ENCODE peak calls at places on chromosomes 7 and 10, in seven cellular contexts. X is WERI-Rb-1; U is lower lobe of right lung; G is HL-60; Z is CD8-positive, alpha-beta memory T cell; V is brain microvascular endothelial cell; N is breast epithelium. S is an unnamed sample.

GRCh38 chr7:66114743-66115727 is at the start of gene CRCP:
- DNase-seq in G (peak; percentile 79), Z (peak; percentile 88), U (peak; percentile 89), V (peak; percentile 79), N (peak; percentile 80), X (peak; percentile 82), S (peak; percentile 72)

GRCh38 chr7:11315687-11316258 is 342.1 kb downstream of the PHF14 start:
- DNase-seq in G (no peak), Z (no peak), U (no peak), N (no peak), X (no peak), V (no peak), S (no peak)

GRCh38 chr10:48272682-48273081 is 1.8 kb downstream of the FRMPD2 start:
- DNase-seq in X (no peak), N (no peak), Z (no peak), G (no peak), V (no peak), U (no peak), S (no peak)

GRCh38 chr10:79430506-79430905 is 14.9 kb downstream of the ZCCHC24 start:
- DNase-seq in U (no peak), V (no peak), N (no peak), X (no peak), G (no peak), Z (no peak), S (no peak)

GRCh38 chr7:158350166-158350900 is 237.3 kb downstream of the PTPRN2 start:
- DNase-seq in U (no peak), N (peak; percentile 24), V (no peak), Z (no peak), G (no peak), X (no peak), S (no peak)

GRCh38 chr7:7569113-7569527 is 2.4 kb downstream of the MIOS start:
- DNase-seq in U (no peak), N (no peak), X (no peak), Z (peak; percentile 53), V (no peak), G (no peak), S (no peak)

GRCh38 chr7:157773361-157773760 is 436.6 kb downstream of the DNAJB6 start:
- DNase-seq in V (no peak), U (peak; percentile 39), G (no peak), N (no peak), Z (no peak), X (no peak), S (no peak)

GRCh38 chr10:29328988-29329387 is 40.1 kb downstream of the LYZL1 start:
- DNase-seq in U (no peak), X (no peak), Z (no peak), G (no peak), N (no peak), V (peak; percentile 20), S (no peak)

GRCh38 chr7:138004936-138005335 is 3.0 kb upstream of the CREB3L2 start:
- DNase-seq in V (no peak), U (no peak), Z (no peak), X (no peak), N (no peak), G (no peak), S (no peak)

GRCh38 chr10:122850705-122851640 is 5.3 kb upstream of the CUZD1 start:
- DNase-seq in U (no peak), V (no peak), N (no peak), X (no peak), Z (no peak), G (no peak), S (no peak)

GRCh38 chr7:137691566-137691965 is 155.2 kb downstream of the DGKI start:
- DNase-seq in Z (no peak), V (no peak), X (no peak), U (no peak), G (no peak), N (no peak), S (no peak)

GRCh38 chr7:35494407-35494806 is 200.5 kb downstream of the HERPUD2 start:
- DNase-seq in V (no peak), U (no peak), X (no peak), G (no peak), N (no peak), Z (no peak), S (no peak)

GRCh38 chr10:6271663-6272062 is 68.9 kb downstream of the PFKFB3 start:
- DNase-seq in V (no peak), U (no peak), G (no peak), Z (no peak), N (no peak), X (no peak), S (no peak)

GRCh38 chr10:74827045-74827441 is 643 bp downstream of the KAT6B start:
- DNase-seq in X (no peak), Z (no peak), V (no peak), N (no peak), G (no peak), U (no peak), S (no peak)

GRCh38 chr7:4080954-4081353 is 601.1 kb upstream of the FOXK1 start:
- DNase-seq in X (no peak), Z (no peak), N (no peak), V (no peak), G (no peak), U (no peak), S (no peak)

GRCh38 chr7:35261041-35261440 is 7.1 kb upstream of the TBX20 start:
- DNase-seq in X (no peak), U (no peak), V (no peak), G (no peak), Z (no peak), N (no peak), S (no peak)

GRCh38 chr7:26348987-26349809 is 57.5 kb downstream of the SNX10 start:
- DNase-seq in Z (no peak), V (no peak), N (no peak), X (no peak), U (no peak), G (no peak), S (no peak)

GRCh38 chr7:20083781-20084180 is 133.4 kb downstream of the MACC1 start:
- DNase-seq in X (no peak), Z (no peak), V (peak; percentile 59), N (peak; percentile 51), G (no peak), U (no peak), S (no peak)

GRCh38 chr10:21517983-21518628 is 7.4 kb downstream of the SKIDA1 start:
- DNase-seq in G (no peak), U (no peak), X (no peak), V (no peak), N (no peak), Z (no peak), S (no peak)

GRCh38 chr10:116742367-116743265 is at the start of gene HSPA12A:
- DNase-seq in U (peak; percentile 79), Z (no peak), V (peak; percentile 90), N (peak; percentile 64), X (peak; percentile 69), G (peak; percentile 10), S (peak; percentile 28)

GRCh38 chr10:6973904-6974303 is 393.8 kb upstream of the PRKCQ start:
- DNase-seq in Z (peak; percentile 22), G (no peak), U (no peak), N (no peak), V (no peak), X (no peak), S (no peak)

GRCh38 chr7:465710-466400 is 53.8 kb downstream of the PDGFA start:
- DNase-seq in X (no peak), Z (no peak), N (peak; percentile 34), G (no peak), V (no peak), U (no peak), S (no peak)

DNA sequence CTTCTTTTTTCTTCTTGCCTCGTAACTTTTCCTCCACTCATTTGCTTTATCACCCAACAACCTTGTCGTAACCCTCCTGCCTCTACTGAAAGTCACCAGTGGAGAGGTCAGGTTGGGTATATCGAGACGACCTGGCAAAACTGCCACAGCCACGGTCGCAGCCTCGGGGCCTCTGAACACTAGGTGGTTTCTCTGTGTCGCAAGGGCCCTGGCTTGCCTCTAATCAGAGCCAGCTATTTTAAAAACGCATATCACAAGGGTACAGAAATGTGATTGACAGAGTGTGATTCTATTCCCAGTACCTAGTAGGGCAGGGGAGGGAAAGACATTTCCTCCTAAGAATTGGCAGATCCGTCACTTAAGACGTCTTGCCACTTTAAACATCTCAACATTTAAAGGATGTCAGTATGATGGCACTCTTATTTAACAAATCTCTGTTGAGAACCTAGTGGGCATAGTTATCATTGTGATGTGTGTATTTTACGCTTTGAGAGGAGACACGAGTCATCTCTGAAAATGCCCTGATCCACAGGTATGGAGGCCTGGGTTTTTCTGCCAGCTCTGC is 197.5 kb downstream of the ARHGAP21 start:
- DNase-seq in U (no peak), V (no peak), G (no peak), Z (no peak), X (no peak), N (no peak), S (no peak)
- H3K27ac ChIP-seq in U (no peak overlapping the region), V (no peak overlapping the region), G (no peak overlapping the region), Z (no peak overlapping the region), X (no peak overlapping the region), N (no peak overlapping the region), S (no peak overlapping the region)

GRCh38 chr7:80134536-80135305 is at the start of gene GNAI1:
- DNase-seq in X (peak; percentile 83), G (no peak), U (peak; percentile 71), V (peak; percentile 54), Z (peak; percentile 44), N (no peak), S (peak; percentile 67)
- H3K27ac ChIP-seq in X (peak within 1 kb of the TSS; percentile 76), G (no peak within 1 kb of the TSS), U (peak within 1 kb of the TSS; percentile 87), V (peak within 1 kb of the TSS; percentile 61), Z (no peak within 1 kb of the TSS), N (peak within 1 kb of the TSS; percentile 89), S (peak within 1 kb of the TSS; percentile 95)

GRCh38 chr7:5322621-5323410 is 40.1 kb downstream of the SLC29A4 start:
- DNase-seq in U (no peak), N (no peak), V (no peak), G (no peak), X (no peak), Z (no peak), S (no peak)

GRCh38 chr7:5315761-5316160 is 33.0 kb downstream of the SLC29A4 start:
- DNase-seq in V (no peak), N (no peak), X (no peak), U (no peak), G (no peak), Z (no peak), S (no peak)

GRCh38 chr7:5324961-5325360 is 42.2 kb downstream of the SLC29A4 start:
- DNase-seq in N (no peak), G (no peak), V (no peak), X (no peak), Z (no peak), U (no peak), S (no peak)

GRCh38 chr7:5320802-5321396 is 38.2 kb downstream of the SLC29A4 start:
- DNase-seq in Z (no peak), V (no peak), N (no peak), G (no peak), U (no peak), X (no peak), S (no peak)

DNA sequence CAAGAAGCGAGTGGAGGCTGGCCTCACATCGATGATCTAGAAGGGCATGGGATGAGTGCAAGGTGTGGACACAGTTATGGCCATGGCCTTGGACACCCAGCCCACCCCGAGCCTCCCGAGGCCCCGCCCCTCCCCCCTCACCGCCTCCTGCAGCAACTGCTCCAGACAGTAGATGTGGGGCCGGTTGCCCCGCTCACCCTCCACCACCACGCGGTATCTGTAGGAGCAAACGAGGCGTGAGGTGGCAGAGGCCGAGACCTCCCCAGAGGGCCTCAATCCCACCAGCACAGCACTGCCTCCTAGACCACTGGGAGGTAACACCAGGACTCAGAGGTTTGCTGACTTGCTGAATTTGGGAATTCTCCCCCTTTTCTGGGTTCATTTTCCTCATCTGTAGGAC is 37.6 kb downstream of the SLC29A4 start:
- DNase-seq in Z (no peak), V (no peak), X (no peak), G (no peak), U (no peak), N (no peak), S (no peak)
- H3K27ac ChIP-seq in Z (no peak overlapping the region), V (no peak overlapping the region), X (no peak overlapping the region), G (no peak overlapping the region), U (no peak overlapping the region), N (no peak overlapping the region), S (no peak overlapping the region)

GRCh38 chr10:30453764-30454527 is 20.0 kb downstream of the MAP3K8 start:
- DNase-seq in G (no peak), X (no peak), Z (no peak), N (no peak), U (no peak), V (no peak), S (no peak)
- H3K27ac ChIP-seq in G (peak overlapping the region; percentile 74), X (no peak overlapping the region), Z (no peak overlapping the region), N (peak overlapping the region; percentile 94), U (peak overlapping the region; percentile 65), V (peak overlapping the region; percentile 81), S (no peak overlapping the region)